ENCODE peak calls at places on chromosomes 1 and 21, in four cellular contexts. S, X, P and K are unnamed samples.

GRCh38 chr1:32372149-32372756 is 9.9 kb downstream of the TSSK3 start:
- DNase-seq in S (no peak), X (no peak), P (no peak), K (no peak)

GRCh38 chr1:80248886-80249285 is 1242.4 kb upstream of the ADGRL4 start:
- DNase-seq in S (no peak), X (no peak), P (no peak), K (no peak)

GRCh38 chr1:236150972-236151371 is 8.6 kb downstream of the GPR137B start:
- DNase-seq in S (no peak), X (no peak), P (no peak), K (no peak)

GRCh38 chr1:18089488-18089887 is 18.1 kb upstream of the IGSF21 start:
- DNase-seq in S (no peak), X (no peak), P (no peak), K (no peak)

GRCh38 chr1:208980590-208980989 is 602.9 kb upstream of the CAMK1G start:
- DNase-seq in S (no peak), X (no peak), P (no peak), K (no peak)

GRCh38 chr1:165895451-165895871 is 68.0 kb downstream of the UCK2 start:
- DNase-seq in S (no peak), X (no peak), P (no peak), K (no peak)

GRCh38 chr1:55375617-55376258 is 160.6 kb upstream of the USP24 start:
- DNase-seq in S (peak), X (no peak), P (no peak), K (no peak)

GRCh38 chr1:25054526-25054925 is 124.5 kb upstream of the RUNX3 start:
- DNase-seq in S (no peak), X (no peak), P (peak), K (no peak)

GRCh38 chr1:223732993-223733798 is 20.9 kb downstream of the CAPN2 start:
- DNase-seq in S (no peak), X (no peak), P (no peak), K (no peak)

GRCh38 chr1:25821630-25822091 is 1.9 kb downstream of the MTFR1L start:
- DNase-seq in S (no peak), X (no peak), P (no peak), K (no peak)

GRCh38 chr1:203686091-203686632 is 59.5 kb downstream of the ATP2B4 start:
- DNase-seq in S (no peak), X (no peak), P (no peak), K (no peak)

GRCh38 chr1:88529581-88529980 is 154.5 kb upstream of the PKN2 start:
- DNase-seq in S (no peak), X (no peak), P (no peak), K (no peak)

GRCh38 chr1:157496121-157496526 is 56.2 kb downstream of the FCRL5 start:
- DNase-seq in S (no peak), X (no peak), P (no peak), K (no peak)

GRCh38 chr1:117205368-117205767 is 5.4 kb downstream of the VTCN1 start:
- DNase-seq in S (no peak), X (no peak), P (no peak), K (no peak)

GRCh38 chr1:104467590-104467989 is 717.9 kb downstream of the AMY1C start:
- DNase-seq in S (no peak), X (no peak), P (no peak), K (no peak)

GRCh38 chr1:89780721-89781120 is 40.1 kb upstream of the LRRC8D start:
- DNase-seq in S (no peak), X (peak), P (no peak), K (no peak)

GRCh38 chr1:209576798-209577197 is 6.7 kb upstream of the CAMK1G start:
- DNase-seq in S (peak), X (peak), P (peak), K (peak)

GRCh38 chr21:36487641-36488307 is 7.9 kb upstream of the CLDN14 start:
- DNase-seq in S (no peak), X (no peak), P (no peak), K (no peak)

GRCh38 chr21:44778094-44778493 is 23.5 kb downstream of the UBE2G2 start:
- DNase-seq in S (no peak), X (no peak), P (no peak), K (no peak)

GRCh38 chr1:177229781-177230180 is 59.0 kb downstream of the BRINP2 start:
- DNase-seq in S (no peak), X (no peak), P (no peak), K (no peak)

GRCh38 chr1:233256191-233256590 is 39.3 kb downstream of the PCNX2 start:
- DNase-seq in S (no peak), X (no peak), P (no peak), K (no peak)

GRCh38 chr1:59516881-59517280 is 220.0 kb downstream of the FGGY start:
- DNase-seq in S (no peak), X (no peak), P (no peak), K (no peak)

GRCh38 chr1:186244825-186245224 is 130.2 kb downstream of the TPR start:
- DNase-seq in S (no peak), X (no peak), P (no peak), K (no peak)

GRCh38 chr1:215583185-215583692 is 16.1 kb downstream of the KCTD3 start:
- DNase-seq in S (no peak), X (peak), P (no peak), K (no peak)

GRCh38 chr1:65027699-65028358 is 61.5 kb upstream of the JAK1 start:
- DNase-seq in S (no peak), X (no peak), P (peak), K (no peak)

GRCh38 chr1:154710091-154710490 is 102.1 kb upstream of the ADAR start:
- DNase-seq in S (no peak), X (no peak), P (no peak), K (no peak)

GRCh38 chr1:19483261-19483660 is 2.1 kb downstream of the CAPZB start:
- DNase-seq in S (no peak), X (no peak), P (no peak), K (no peak)

GRCh38 chr1:215321802-215322201 is 239.3 kb downstream of the KCNK2 start:
- DNase-seq in S (no peak), X (no peak), P (no peak), K (no peak)

GRCh38 chr1:179082308-179083030 is 599 bp downstream of the TOR3A start:
- DNase-seq in S (no peak), X (no peak), P (peak), K (no peak)

GRCh38 chr1:233737341-233737740 is 123.4 kb downstream of the KCNK1 start:
- DNase-seq in S (no peak), X (no peak), P (no peak), K (no peak)

GRCh38 chr1:6095511-6096242 is 50.0 kb downstream of the KCNAB2 start:
- DNase-seq in S (no peak), X (no peak), P (peak), K (no peak)

GRCh38 chr1:156359973-156360372 is 9.0 kb upstream of the RHBG start:
- DNase-seq in S (no peak), X (no peak), P (no peak), K (no peak)

GRCh38 chr1:182374101-182374834 is 17.3 kb downstream of the GLUL start:
- DNase-seq in S (no peak), X (peak), P (no peak), K (no peak)

GRCh38 chr1:68291763-68292384 is 59.6 kb upstream of the WLS start:
- DNase-seq in S (no peak), X (no peak), P (no peak), K (no peak)

GRCh38 chr21:38982096-38982495 is 176.4 kb downstream of the ETS2 start:
- DNase-seq in S (no peak), X (peak), P (no peak), K (no peak)

GRCh38 chr1:153683853-153684252 is 5.4 kb downstream of the NPR1 start:
- DNase-seq in S (no peak), X (peak), P (no peak), K (no peak)

GRCh38 chr1:119544165-119544762 is 37.3 kb downstream of the HSD3B1 start:
- DNase-seq in S (no peak), X (no peak), P (no peak), K (no peak)